ENCODE peak calls at places on chromosomes 1 and 21, in four cellular contexts. One of them, this sample, is unnamed.

GRCh38 chr1:174352117-174352516 is 95.6 kb upstream of the GPR52 start:
- DNase-seq in GM12878: no peak
- DNase-seq in K562: no peak
- DNase-seq in H1: no peak
- DNase-seq in this sample: no peak

GRCh38 chr1:71228727-71229371 is 148.0 kb upstream of the ZRANB2 start:
- DNase-seq in K562: no peak
- DNase-seq in H1: peak
- DNase-seq in GM12878: no peak
- DNase-seq in this sample: no peak

GRCh38 chr1:214566158-214567104 is 15.0 kb upstream of the PTPN14 start:
- DNase-seq in K562: no peak
- DNase-seq in H1: no peak
- DNase-seq in GM12878: no peak
- DNase-seq in this sample: no peak

GRCh38 chr1:13922440-13922839 is 222.5 kb downstream of the PRDM2 start:
- DNase-seq in K562: no peak
- DNase-seq in H1: no peak
- DNase-seq in GM12878: no peak
- DNase-seq in this sample: no peak

GRCh38 chr21:43006874-43007208 is 32.5 kb downstream of the PKNOX1 start:
- DNase-seq in K562: no peak
- DNase-seq in H1: no peak
- DNase-seq in GM12878: no peak
- DNase-seq in this sample: no peak

GRCh38 chr1:198391666-198392065 is 148.8 kb downstream of the ATP6V1G3 start:
- DNase-seq in K562: no peak
- DNase-seq in GM12878: no peak
- DNase-seq in H1: no peak
- DNase-seq in this sample: no peak

GRCh38 chr1:241518447-241519307 is 878 bp downstream of the FH start:
- DNase-seq in K562: no peak
- DNase-seq in H1: no peak
- DNase-seq in GM12878: no peak
- DNase-seq in this sample: peak

GRCh38 chr1:173210716-173211231 is 3.6 kb upstream of the TNFSF4 start:
- DNase-seq in GM12878: no peak
- DNase-seq in H1: no peak
- DNase-seq in K562: no peak
- DNase-seq in this sample: peak

GRCh38 chr1:29698033-29698432 is 461.7 kb downstream of the PTPRU start:
- DNase-seq in K562: peak
- DNase-seq in H1: no peak
- DNase-seq in GM12878: no peak
- DNase-seq in this sample: peak

GRCh38 chr1:205360891-205361290 is 4.2 kb upstream of the KLHDC8A start:
- DNase-seq in K562: no peak
- DNase-seq in H1: no peak
- DNase-seq in GM12878: no peak
- DNase-seq in this sample: no peak

GRCh38 chr1:179742717-179743678 is at the start of gene FAM163A:
- DNase-seq in H1: no peak
- DNase-seq in K562: no peak
- DNase-seq in GM12878: no peak
- DNase-seq in this sample: no peak

GRCh38 chr1:103110701-103111100 is 2.4 kb upstream of the COL11A1 start:
- DNase-seq in GM12878: no peak
- DNase-seq in H1: no peak
- DNase-seq in K562: no peak
- DNase-seq in this sample: no peak

GRCh38 chr21:29293495-29293894 is 5.2 kb upstream of the BACH1 start:
- DNase-seq in GM12878: peak
- DNase-seq in H1: no peak
- DNase-seq in K562: no peak
- DNase-seq in this sample: no peak

GRCh38 chr1:7940034-7940433 is 605 bp downstream of the TNFRSF9 start:
- DNase-seq in K562: no peak
- DNase-seq in GM12878: no peak
- DNase-seq in H1: no peak
- DNase-seq in this sample: no peak

GRCh38 chr1:64572222-64572900 is 102.4 kb downstream of the CACHD1 start:
- DNase-seq in GM12878: no peak
- DNase-seq in H1: no peak
- DNase-seq in K562: no peak
- DNase-seq in this sample: no peak

GRCh38 chr1:151862604-151863003 is 9.1 kb upstream of the THEM5 start:
- DNase-seq in H1: no peak
- DNase-seq in GM12878: no peak
- DNase-seq in K562: peak
- DNase-seq in this sample: no peak

GRCh38 chr1:30748098-30748698 is 9.4 kb downstream of the LAPTM5 start:
- DNase-seq in H1: no peak
- DNase-seq in GM12878: no peak
- DNase-seq in K562: peak
- DNase-seq in this sample: no peak

GRCh38 chr1:110734146-110734680 is 59.5 kb upstream of the KCNA3 start:
- DNase-seq in K562: no peak
- DNase-seq in GM12878: no peak
- DNase-seq in H1: no peak
- DNase-seq in this sample: no peak

GRCh38 chr21:28325618-28326017 is 667.1 kb downstream of the LTN1 start:
- DNase-seq in K562: no peak
- DNase-seq in H1: peak
- DNase-seq in GM12878: no peak
- DNase-seq in this sample: no peak

GRCh38 chr1:94738371-94738770 is 81.8 kb upstream of the SLC44A3 start:
- DNase-seq in K562: no peak
- DNase-seq in H1: no peak
- DNase-seq in GM12878: no peak
- DNase-seq in this sample: no peak

GRCh38 chr1:151581946-151582345 is 29.9 kb upstream of the SNX27 start:
- DNase-seq in K562: no peak
- DNase-seq in GM12878: no peak
- DNase-seq in H1: no peak
- DNase-seq in this sample: no peak

GRCh38 chr1:222893255-222893654 is 78.4 kb downstream of the DISP1 start:
- DNase-seq in K562: no peak
- DNase-seq in H1: no peak
- DNase-seq in GM12878: no peak
- DNase-seq in this sample: no peak

GRCh38 chr1:6359568-6360496 is 33.7 kb downstream of the ACOT7 start:
- DNase-seq in K562: peak
- DNase-seq in GM12878: peak
- DNase-seq in H1: no peak
- DNase-seq in this sample: peak

GRCh38 chr1:16967962-16968361 is 12.5 kb downstream of the MFAP2 start:
- DNase-seq in K562: no peak
- DNase-seq in H1: no peak
- DNase-seq in GM12878: no peak
- DNase-seq in this sample: no peak

GRCh38 chr1:231666957-231667601 is 40.5 kb downstream of the DISC1 start:
- DNase-seq in GM12878: no peak
- DNase-seq in H1: no peak
- DNase-seq in K562: no peak
- DNase-seq in this sample: no peak
- H3K9ac ChIP-seq in GM12878: no peak
- H3K9ac ChIP-seq in H1: no peak
- H3K9ac ChIP-seq in K562: no peak
- H3K9ac ChIP-seq in this sample: no peak

GRCh38 chr21:45419162-45419561 is 14.2 kb downstream of the COL18A1 start:
- DNase-seq in H1: no peak
- DNase-seq in GM12878: no peak
- DNase-seq in K562: no peak
- DNase-seq in this sample: no peak
- TF ChIP-seq HDAC6 in H1: no peak
- TF ChIP-seq HDAC6 in GM12878: no peak
- TF ChIP-seq HDAC6 in K562: no peak
- TF ChIP-seq HDAC6 in this sample: no peak

GRCh38 chr1:170225735-170226524 is 80.2 kb downstream of the NTMT2 start:
- DNase-seq in H1: no peak
- DNase-seq in GM12878: no peak
- DNase-seq in K562: no peak
- DNase-seq in this sample: no peak
- H3K9ac ChIP-seq in H1: no peak
- H3K9ac ChIP-seq in GM12878: no peak
- H3K9ac ChIP-seq in K562: no peak
- H3K9ac ChIP-seq in this sample: no peak

GRCh38 chr21:25687787-25688186 is 46.9 kb downstream of the ATP5PF start:
- DNase-seq in H1: no peak
- DNase-seq in K562: no peak
- DNase-seq in GM12878: no peak
- DNase-seq in this sample: no peak

GRCh38 chr21:25688284-25689035 is 46.2 kb downstream of the ATP5PF start:
- DNase-seq in K562: no peak
- DNase-seq in H1: no peak
- DNase-seq in GM12878: no peak
- DNase-seq in this sample: no peak

GRCh38 chr21:25691931-25692330 is 42.8 kb downstream of the ATP5PF start:
- DNase-seq in GM12878: no peak
- DNase-seq in K562: no peak
- DNase-seq in H1: no peak
- DNase-seq in this sample: no peak

DNA sequence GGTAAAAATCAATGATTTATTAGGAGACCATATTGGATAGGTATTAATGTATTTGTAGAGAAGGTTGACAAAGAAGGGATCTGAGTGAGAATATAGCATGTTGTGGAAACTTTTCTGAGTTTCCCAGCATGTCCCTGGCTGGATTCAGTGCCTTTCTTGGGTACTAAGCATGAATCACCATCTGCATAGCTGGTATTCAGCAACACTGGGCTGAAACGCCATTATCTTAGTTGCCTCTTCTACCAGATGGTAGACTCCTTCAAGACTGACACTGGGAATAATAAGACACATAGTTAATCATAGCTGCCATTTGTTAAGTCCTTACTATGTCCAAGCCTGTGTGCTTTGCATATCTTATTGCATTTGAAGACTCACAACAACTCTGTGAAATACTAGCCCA is 45.5 kb downstream of the ATP5PF start:
- DNase-seq in GM12878: no peak
- DNase-seq in K562: no peak
- DNase-seq in H1: no peak
- DNase-seq in this sample: no peak
- TF ChIP-seq HDAC6 in GM12878: no peak
- TF ChIP-seq HDAC6 in K562: no peak
- TF ChIP-seq HDAC6 in H1: no peak
- TF ChIP-seq HDAC6 in this sample: no peak

DNA sequence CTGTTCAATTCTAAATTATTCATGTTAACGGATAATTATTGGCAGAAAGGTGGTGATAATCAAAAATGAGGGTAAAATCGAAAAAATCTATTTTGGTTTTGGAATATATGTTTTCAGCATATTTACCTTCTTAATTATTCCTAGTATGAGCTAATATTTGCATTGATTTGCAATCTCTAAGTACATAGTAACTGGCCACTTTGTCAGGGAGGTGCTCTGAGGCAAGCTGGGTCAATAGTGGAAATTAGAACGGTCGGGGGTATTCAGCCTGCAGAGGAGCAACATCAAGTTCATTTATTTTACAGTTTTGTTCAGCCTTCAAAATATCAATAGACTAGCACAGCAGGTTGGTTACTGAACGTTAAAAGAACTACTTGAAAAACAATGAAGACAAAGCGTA is 1.8 kb downstream of the OTUD7B start:
- DNase-seq in K562: no peak
- DNase-seq in H1: no peak
- DNase-seq in GM12878: no peak
- DNase-seq in this sample: peak
- H3K9ac ChIP-seq in K562: peak
- H3K9ac ChIP-seq in H1: no peak
- H3K9ac ChIP-seq in GM12878: no peak
- H3K9ac ChIP-seq in this sample: peak

DNA sequence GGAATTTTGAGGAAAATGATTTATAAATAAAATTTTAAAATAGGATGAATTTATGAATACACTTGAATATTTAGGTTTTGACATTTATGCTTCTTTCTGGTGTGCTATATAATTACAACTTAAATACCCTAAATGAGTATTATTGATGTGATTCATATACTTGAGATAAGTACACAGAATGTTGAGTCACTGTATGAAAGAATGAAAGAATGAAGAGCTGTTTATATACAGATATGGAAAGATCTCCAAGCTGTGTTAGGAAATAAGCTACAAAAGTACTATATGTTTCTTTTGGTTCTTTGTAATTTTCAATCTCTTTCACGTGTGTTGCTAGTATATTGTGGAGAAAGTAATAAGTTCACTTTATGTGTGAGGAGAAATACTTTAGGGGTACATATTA is 147.2 kb downstream of the RASAL2 start:
- DNase-seq in GM12878: no peak
- DNase-seq in H1: no peak
- DNase-seq in K562: no peak
- DNase-seq in this sample: no peak
- TF ChIP-seq HDAC6 in GM12878: no peak
- TF ChIP-seq HDAC6 in H1: no peak
- TF ChIP-seq HDAC6 in K562: no peak
- TF ChIP-seq HDAC6 in this sample: no peak

DNA sequence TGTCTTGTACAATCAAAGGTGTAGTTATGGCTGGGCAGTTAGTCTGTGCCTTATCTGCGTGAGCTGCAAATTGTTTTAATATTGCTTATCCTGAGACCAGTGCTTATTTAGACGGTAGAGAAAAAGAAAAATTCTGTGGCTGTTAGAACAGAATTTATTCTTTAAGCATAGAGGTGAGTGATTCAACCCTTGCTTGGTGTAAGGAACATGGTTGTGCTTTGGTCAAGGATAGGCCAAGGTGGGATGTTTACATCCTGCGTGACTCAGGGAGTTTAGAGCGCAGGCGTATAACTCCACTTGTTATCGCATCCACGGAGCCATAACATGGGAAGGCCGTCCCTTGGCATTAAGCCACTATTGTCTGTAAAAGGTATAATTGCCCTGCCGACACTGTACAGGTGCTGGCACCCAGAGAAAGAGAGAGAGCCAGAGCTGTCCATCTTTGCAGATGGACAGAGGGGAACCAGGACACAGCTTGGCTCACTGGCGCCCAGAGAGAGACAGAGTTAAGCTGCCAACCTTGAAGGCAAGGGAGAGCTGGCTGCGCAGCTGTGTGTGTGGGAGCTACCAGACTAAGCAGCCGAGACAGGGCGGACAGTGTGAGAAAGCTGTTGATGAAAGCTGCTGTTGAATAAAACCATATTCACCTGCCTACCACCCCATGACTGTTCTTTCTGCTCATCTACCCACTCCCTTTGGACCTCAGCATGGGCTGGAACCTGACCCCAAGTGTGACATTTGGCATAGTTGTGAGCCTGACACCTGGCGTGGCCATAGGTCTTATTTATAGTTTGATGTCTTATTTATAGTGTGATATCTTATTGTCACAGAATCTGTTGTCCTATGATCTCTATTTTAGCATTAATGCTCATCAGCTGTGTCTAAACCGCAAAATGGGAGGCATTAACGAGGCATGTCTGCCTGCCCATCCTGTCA is 200.5 kb downstream of the DYRK1A start:
- DNase-seq in GM12878: no peak
- DNase-seq in K562: no peak
- DNase-seq in H1: no peak
- DNase-seq in this sample: no peak
- H3K9ac ChIP-seq in GM12878: no peak
- H3K9ac ChIP-seq in K562: no peak
- H3K9ac ChIP-seq in H1: no peak
- H3K9ac ChIP-seq in this sample: no peak